ENCODE peak calls at places on chromosomes 12 and 14, in eight cellular contexts. J is fibroblast of lung, V is PC-3, B is left lung, P is heart left ventricle, I is H7, R is A549, G is left ventricle myocardium inferior. A is an unnamed sample.

GRCh38 chr14:71702799-71703198 is 229.4 kb upstream of the RGS6 start:
- DNase-seq in G (no peak), I (no peak), P (no peak), B (no peak), R (no peak), J (no peak), V (no peak), A (no peak)

GRCh38 chr12:30707628-30708342 is 12.1 kb upstream of the IPO8 start:
- DNase-seq in I (no peak), B (no peak), P (no peak), G (no peak), R (no peak), J (no peak), V (no peak), A (no peak)

GRCh38 chr12:117844114-117844513 is 124.7 kb downstream of the KSR2 start:
- DNase-seq in V (no peak), P (no peak), J (no peak), I (no peak), G (no peak), R (no peak), B (no peak), A (no peak)

GRCh38 chr12:124764870-124765570 is 98.6 kb downstream of the SCARB1 start:
- DNase-seq in G (no peak), P (no peak), J (peak; percentile 98), V (no peak), R (no peak), I (no peak), B (no peak), A (peak; percentile 79)

GRCh38 chr12:120361506-120362208 is 7.3 kb downstream of the MSI1 start:
- DNase-seq in G (peak; percentile 48), V (no peak), R (no peak), I (peak; percentile 100), J (peak; percentile 85), B (no peak), P (peak; percentile 68), A (peak; percentile 45)

GRCh38 chr12:109586385-109587296 is 13.0 kb downstream of the MVK start:
- DNase-seq in R (no peak), J (no peak), I (no peak), B (peak; percentile 17), G (no peak), V (no peak), P (no peak), A (no peak)

GRCh38 chr12:4866288-4866687 is 43.4 kb upstream of the KCNA1 start:
- DNase-seq in B (no peak), V (no peak), J (no peak), G (no peak), I (no peak), P (no peak), R (no peak), A (no peak)

GRCh38 chr12:12017135-12017581 is 53.6 kb upstream of the BCL2L14 start:
- DNase-seq in R (no peak), V (no peak), B (no peak), I (peak; percentile 23), G (peak; percentile 36), J (peak; percentile 18), P (peak; percentile 50), A (no peak)

GRCh38 chr12:64007853-64008252 is 163.4 kb downstream of the SRGAP1 start:
- DNase-seq in I (no peak), V (peak; percentile 66), P (no peak), R (no peak), G (no peak), B (no peak), J (peak; percentile 50), A (no peak)

GRCh38 chr14:58817846-58818245 is 180.1 kb downstream of the DACT1 start:
- DNase-seq in I (no peak), V (no peak), J (peak; percentile 78), B (no peak), G (no peak), R (no peak), P (no peak), A (no peak)

GRCh38 chr12:23099604-23100003 is 474.6 kb downstream of the ETNK1 start:
- DNase-seq in R (no peak), J (peak; percentile 65), V (no peak), I (no peak), P (no peak), G (no peak), B (no peak), A (no peak)

GRCh38 chr14:102527255-102528232 is 18.0 kb upstream of the ANKRD9 start:
- DNase-seq in B (peak; percentile 86), J (peak; percentile 31), V (peak; percentile 94), R (peak; percentile 62), G (no peak), P (no peak), I (no peak), A (no peak)

GRCh38 chr12:51863921-51864700 is 15.6 kb upstream of the FIGNL2 start:
- DNase-seq in I (peak; percentile 97), P (no peak), R (no peak), B (peak; percentile 69), J (peak; percentile 64), G (no peak), V (no peak), A (no peak)

GRCh38 chr12:51866324-51866723 is 17.8 kb upstream of the FIGNL2 start:
- DNase-seq in P (no peak), B (no peak), J (no peak), G (no peak), V (no peak), R (no peak), I (no peak), A (no peak)

GRCh38 chr12:51865470-51865745 is 16.9 kb upstream of the FIGNL2 start:
- DNase-seq in I (peak; percentile 48), G (no peak), P (no peak), B (peak; percentile 43), V (no peak), R (no peak), J (no peak), A (no peak)

GRCh38 chr12:51865757-51866270 is 17.3 kb upstream of the FIGNL2 start:
- DNase-seq in I (peak; percentile 71), J (no peak), R (no peak), B (peak; percentile 35), P (no peak), G (no peak), V (no peak), A (no peak)

GRCh38 chr12:51864701-51865469 is 16.4 kb upstream of the FIGNL2 start:
- DNase-seq in R (no peak), P (no peak), B (peak; percentile 37), I (peak; percentile 73), G (no peak), J (no peak), V (no peak), A (no peak)
- H3K4me3 ChIP-seq in R (no peak overlapping the region), P (no peak overlapping the region), B (no peak overlapping the region), I (peak overlapping the region; percentile 56), G (peak overlapping the region; percentile 59), J (no peak overlapping the region), V (no peak overlapping the region), A (no peak overlapping the region)

GRCh38 chr12:76083246-76083735 is 1.2 kb downstream of the NAP1L1 start:
- DNase-seq in B (no peak), R (no peak), I (no peak), V (no peak), P (no peak), J (no peak), G (no peak), A (no peak)

GRCh38 chr12:76080017-76080728 is 4.3 kb downstream of the NAP1L1 start:
- DNase-seq in G (no peak), B (no peak), J (peak; percentile 58), R (no peak), I (no peak), V (no peak), P (no peak), A (no peak)

GRCh38 chr12:76081909-76082308 is 2.6 kb downstream of the NAP1L1 start:
- DNase-seq in B (no peak), J (no peak), R (no peak), G (no peak), P (no peak), V (no peak), I (no peak), A (no peak)

GRCh38 chr12:76078748-76079147 is 5.7 kb downstream of the NAP1L1 start:
- DNase-seq in V (no peak), I (no peak), P (no peak), R (no peak), B (no peak), G (no peak), J (no peak), A (no peak)

DNA sequence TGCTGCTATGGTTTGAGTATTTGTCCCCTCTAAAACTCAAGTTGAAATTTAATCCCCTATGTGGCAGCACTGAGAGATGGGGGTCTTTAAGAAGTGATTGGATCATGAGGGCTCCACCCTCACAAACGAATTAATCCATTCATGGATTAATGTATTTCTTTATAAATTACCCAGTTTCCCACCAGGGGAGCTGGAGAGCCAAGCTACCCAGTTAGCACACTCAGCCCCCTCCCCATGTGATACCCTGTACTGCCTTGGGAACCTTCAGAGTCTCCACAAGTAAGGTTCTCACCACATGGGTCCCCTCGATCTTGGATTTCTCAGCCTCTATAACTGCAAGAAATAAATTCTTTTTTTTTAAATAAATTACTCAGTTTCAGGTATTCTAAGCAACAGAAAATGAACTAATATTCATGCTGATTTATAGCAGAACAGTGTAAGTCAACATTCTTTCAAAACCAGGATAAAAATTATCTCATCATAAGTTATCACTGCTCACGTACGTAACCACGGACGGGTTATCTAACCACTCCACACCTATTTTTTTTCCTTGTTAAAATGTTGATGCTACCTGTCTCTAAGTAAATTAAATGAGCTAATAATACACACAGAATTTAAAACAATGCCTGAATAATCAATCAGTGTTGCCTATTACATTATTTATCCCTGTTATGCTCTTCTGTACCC is 3.6 kb downstream of the NAP1L1 start:
- DNase-seq in G (no peak), B (no peak), R (peak; percentile 38), P (no peak), I (peak; percentile 38), J (peak; percentile 18), V (peak; percentile 13), A (no peak)
- H3K4me3 ChIP-seq in G (no peak overlapping the region), B (no peak overlapping the region), R (no peak overlapping the region), P (no peak overlapping the region), I (no peak overlapping the region), J (no peak overlapping the region), V (peak overlapping the region; percentile 93), A (no peak overlapping the region)

GRCh38 chr12:110687770-110688169 is 1.1 kb downstream of the HVCN1 start:
- DNase-seq in R (no peak), V (no peak), P (no peak), G (no peak), J (no peak), I (no peak), B (no peak), A (no peak)
- H3K4me3 ChIP-seq in R (no peak overlapping the region), V (no peak overlapping the region), P (no peak overlapping the region), G (peak overlapping the region; percentile 91), J (no peak overlapping the region), I (no peak overlapping the region), B (no peak overlapping the region), A (no peak overlapping the region)

GRCh38 chr12:6768385-6769002 is 2.3 kb downstream of the PTMS start:
- DNase-seq in V (no peak), P (no peak), G (no peak), B (no peak), I (peak; percentile 74), J (peak; percentile 21), R (no peak), A (no peak)

GRCh38 chr12:6769681-6770080 is 2.6 kb upstream of the LAG3 start:
- DNase-seq in I (no peak), J (no peak), B (no peak), V (no peak), P (no peak), R (no peak), G (no peak), A (no peak)

GRCh38 chr12:6767592-6768384 is 1.6 kb downstream of the PTMS start:
- DNase-seq in I (peak; percentile 65), B (no peak), P (no peak), R (no peak), G (no peak), J (peak; percentile 36), V (peak; percentile 23), A (no peak)

GRCh38 chr12:6770094-6770493 is 2.2 kb upstream of the LAG3 start:
- DNase-seq in R (no peak), B (no peak), I (peak; percentile 51), V (no peak), J (no peak), P (no peak), G (no peak), A (no peak)

GRCh38 chr12:6769003-6769389 is 2.8 kb downstream of the PTMS start:
- DNase-seq in J (peak; percentile 51), B (no peak), P (peak; percentile 61), R (no peak), V (no peak), G (peak; percentile 53), I (peak; percentile 92), A (peak; percentile 65)
- H3K4me3 ChIP-seq in J (peak overlapping the region; percentile 90), B (no peak overlapping the region), P (no peak overlapping the region), R (peak overlapping the region; percentile 97), V (peak overlapping the region; percentile 89), G (peak overlapping the region; percentile 92), I (peak overlapping the region; percentile 84), A (peak overlapping the region; percentile 79)